ENCODE peak calls at places on chromosome 7, in four cellular contexts. S is cardiac fibroblast, T is heart left ventricle, L is skeletal muscle cell. J is an unnamed sample.

GRCh38 chr7:150753826-150754603 is 16.8 kb downstream of the GIMAP5 start:
- DNase-seq in S (peak; percentile 6), T (no peak), L (peak; percentile 32), J (no peak)

GRCh38 chr7:21028186-21028989 is 241.7 kb upstream of the SP8 start:
- DNase-seq in S (peak; percentile 37), T (no peak), L (no peak), J (no peak)

GRCh38 chr7:51033722-51034530 is 251.2 kb upstream of the GRB10 start:
- DNase-seq in S (no peak), T (no peak), L (no peak), J (no peak)

GRCh38 chr7:157281221-157281998 is 55.4 kb upstream of the DNAJB6 start:
- DNase-seq in S (no peak), T (no peak), L (no peak), J (no peak)

GRCh38 chr7:78850093-78850740 is 603.2 kb downstream of the MAGI2 start:
- DNase-seq in S (no peak), T (no peak), L (no peak), J (no peak)

GRCh38 chr7:37930226-37930948 is 9.9 kb downstream of the EPDR1 start:
- DNase-seq in S (peak; percentile 73), T (no peak), L (no peak), J (no peak)

GRCh38 chr7:2243483-2243840 is 1.4 kb downstream of the NUDT1 start:
- DNase-seq in S (no peak), T (no peak), L (no peak), J (no peak)

GRCh38 chr7:98771519-98772241 is 98.1 kb downstream of the TMEM130 start:
- DNase-seq in S (peak; percentile 60), T (no peak), L (peak; percentile 88), J (peak; percentile 65)

GRCh38 chr7:45524373-45524913 is 49.7 kb upstream of the ADCY1 start:
- DNase-seq in S (no peak), T (peak; percentile 32), L (no peak), J (no peak)

GRCh38 chr7:30681262-30682130 is 760 bp downstream of the CRHR2 start:
- DNase-seq in S (no peak), T (no peak), L (no peak), J (no peak)

GRCh38 chr7:30684351-30684750 is 2.1 kb upstream of the CRHR2 start:
- DNase-seq in S (no peak), T (no peak), L (no peak), J (no peak)

GRCh38 chr7:30682131-30683083 is at the start of gene CRHR2:
- DNase-seq in S (no peak), T (peak; percentile 33), L (no peak), J (no peak)

GRCh38 chr7:30683839-30684238 is 1.6 kb upstream of the CRHR2 start:
- DNase-seq in S (no peak), T (no peak), L (no peak), J (no peak)

GRCh38 chr7:30683306-30683705 is 1.1 kb upstream of the CRHR2 start:
- DNase-seq in S (no peak), T (no peak), L (no peak), J (no peak)
- H3K4me3 ChIP-seq in S (no peak overlapping the region), T (peak overlapping the region; percentile 56), L (no peak overlapping the region), J (no peak overlapping the region)

DNA sequence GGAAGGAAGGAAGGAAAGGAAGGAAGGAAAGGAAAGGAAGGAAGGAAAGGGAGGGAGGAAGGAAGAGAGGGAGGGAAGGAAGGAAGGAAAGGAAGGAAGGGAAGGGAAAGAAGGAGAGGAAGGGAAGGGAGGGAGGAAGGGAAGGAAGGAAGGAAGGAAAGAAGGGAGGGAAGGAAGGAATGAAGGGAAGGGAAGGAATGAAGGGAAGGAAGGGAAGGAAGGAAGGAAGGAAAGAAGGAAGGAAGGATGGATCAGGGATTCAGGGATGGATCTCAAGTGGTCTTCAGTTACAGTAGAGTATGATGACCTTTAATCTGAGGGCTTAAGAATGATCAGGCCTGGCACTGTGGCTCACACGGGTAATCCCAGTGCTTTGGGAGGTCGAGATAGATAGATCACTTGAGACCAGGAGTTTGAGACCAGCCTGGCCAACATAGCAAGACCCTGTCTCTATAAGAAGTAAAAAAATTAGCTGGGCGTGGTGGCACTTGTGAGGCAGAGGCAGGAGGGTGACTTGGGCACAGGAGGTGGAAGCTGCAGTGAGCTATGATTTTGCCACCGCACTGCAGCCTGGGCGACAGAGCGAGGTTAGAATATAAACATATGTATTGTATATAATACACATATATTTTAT is 760 bp upstream of the FOXK1 start:
- DNase-seq in S (no peak), T (no peak), L (no peak), J (no peak)
- H3K4me3 ChIP-seq in S (peak overlapping the region; percentile 44), T (peak overlapping the region; percentile 49), L (peak overlapping the region; percentile 47), J (peak overlapping the region; percentile 49)

DNA sequence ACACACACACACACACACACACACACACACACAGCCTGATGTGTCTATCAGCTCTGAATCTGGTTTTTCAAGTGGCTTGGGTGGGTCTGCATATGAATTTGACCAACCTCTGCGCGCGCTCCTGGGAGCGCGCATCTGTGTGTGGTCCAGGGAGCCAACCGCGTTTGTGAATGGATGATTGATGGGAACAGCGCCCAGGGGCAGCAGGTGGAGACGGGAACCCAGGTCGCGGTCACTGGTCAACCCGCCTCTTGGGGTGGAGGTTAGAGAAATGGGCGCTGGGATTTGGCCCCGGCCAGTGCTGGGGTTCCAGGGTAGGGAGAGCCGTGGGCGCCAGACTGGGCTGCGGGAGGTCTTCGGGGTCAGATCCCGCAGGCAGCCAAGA is 166.1 kb upstream of the DPP6 start:
- DNase-seq in S (no peak), T (no peak), L (no peak), J (no peak)
- H3K4me3 ChIP-seq in S (no peak overlapping the region), T (no peak overlapping the region), L (no peak overlapping the region), J (no peak overlapping the region)

DNA sequence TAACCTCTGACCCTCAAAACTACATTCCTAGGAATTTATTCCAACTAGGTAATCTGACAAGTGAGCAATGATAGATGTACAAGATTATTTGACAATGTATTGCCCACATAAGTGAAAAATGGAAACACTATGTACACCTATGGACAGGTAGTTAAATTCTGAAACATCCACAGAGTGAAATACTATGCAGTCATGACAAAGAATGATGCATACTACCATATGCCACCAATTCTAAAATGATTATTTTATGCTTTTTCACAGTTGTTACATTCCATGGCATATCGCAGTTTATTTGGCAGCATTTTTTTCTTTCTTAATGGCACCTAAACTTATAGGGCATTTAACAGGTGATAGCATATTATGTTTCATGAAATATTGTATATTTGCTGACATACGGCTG is 20.1 kb upstream of the TNPO3 start:
- DNase-seq in S (no peak), T (no peak), L (no peak), J (no peak)
- H3K4me3 ChIP-seq in S (no peak overlapping the region), T (no peak overlapping the region), L (no peak overlapping the region), J (no peak overlapping the region)

DNA sequence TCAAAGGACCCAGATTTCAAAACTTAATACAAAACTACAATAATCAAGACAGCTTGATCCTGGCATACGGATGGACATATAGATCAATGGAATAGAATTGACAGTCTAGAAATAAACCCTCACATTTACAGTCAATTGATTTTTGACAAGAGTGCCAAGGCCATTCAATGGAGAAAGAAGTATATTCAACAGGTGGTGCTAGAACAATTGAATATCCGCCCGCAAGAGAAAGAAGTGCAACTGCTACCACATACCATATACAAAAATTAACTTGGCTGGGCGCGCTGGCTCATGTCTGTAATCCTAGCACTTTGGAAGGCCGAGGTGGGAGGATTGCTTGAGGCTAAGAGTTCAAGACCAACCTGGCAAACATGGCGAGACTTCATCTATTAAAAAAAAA is 23.2 kb upstream of the CCL24 start:
- DNase-seq in S (no peak), T (no peak), L (no peak), J (no peak)
- H3K4me3 ChIP-seq in S (no peak overlapping the region), T (no peak overlapping the region), L (no peak overlapping the region), J (no peak overlapping the region)

J was measured in AG04450.